ENCODE peak calls at places on chromosome 20, in ten cellular contexts. G is H54, N is esophagus squamous epithelium, L is esophagus muscularis mucosa, Y is NB4, S is uterus, R is HCT116, P is IMR-90, E is A549, Q is ovary. M is an unnamed sample.

GRCh38 chr20:57411406-57412283 is 20.4 kb downstream of the RBM38 start:
- DNase-seq in G (no peak), N (no peak), L (no peak), Y (no peak), S (no peak), R (no peak), P (no peak), E (no peak), Q (no peak), M (no peak)

GRCh38 chr20:6663104-6663503 is 104.4 kb upstream of the BMP2 start:
- DNase-seq in G (no peak), N (no peak), L (no peak), Y (no peak), S (no peak), R (no peak), P (no peak), E (no peak), Q (no peak), M (no peak)

GRCh38 chr20:1381753-1382591 is 10.9 kb downstream of the FKBP1A start:
- DNase-seq in G (no peak), N (no peak), L (no peak), Y (no peak), S (no peak), R (no peak), P (peak), E (no peak), Q (no peak), M (peak)

GRCh38 chr20:53786071-53786444 is 192.4 kb upstream of the ZNF217 start:
- DNase-seq in G (no peak), N (no peak), L (no peak), Y (no peak), S (no peak), R (no peak), P (no peak), E (no peak), Q (no peak), M (no peak)

GRCh38 chr20:43095034-43095433 is 94.7 kb downstream of the PTPRT start:
- DNase-seq in G (no peak), N (no peak), L (peak), Y (no peak), S (no peak), R (no peak), P (no peak), E (no peak), Q (no peak), M (no peak)

GRCh38 chr20:57326667-57327455 is 2.7 kb upstream of the SPO11 start:
- DNase-seq in G (no peak), N (no peak), L (peak), Y (no peak), S (no peak), R (peak), P (no peak), E (no peak), Q (no peak), M (no peak)

GRCh38 chr20:58037631-58038030 is 190.8 kb downstream of the ANKRD60 start:
- DNase-seq in G (no peak), N (no peak), L (peak), Y (no peak), S (no peak), R (no peak), P (no peak), E (no peak), Q (no peak), M (no peak)

GRCh38 chr20:51190783-51191180 is 167.9 kb upstream of the KCNG1 start:
- DNase-seq in G (no peak), N (no peak), L (no peak), Y (no peak), S (no peak), R (no peak), P (peak), E (no peak), Q (no peak), M (no peak)

GRCh38 chr20:46108435-46108841 is 9.7 kb upstream of the CD40 start:
- DNase-seq in G (no peak), N (no peak), L (no peak), Y (no peak), S (no peak), R (no peak), P (no peak), E (no peak), Q (no peak), M (no peak)
- TF ChIP-seq POLR2A in G (no peak), N (no peak), L (no peak), Y (no peak), S (no peak), R (no peak), P (no peak), E (no peak), Q (no peak), M (no peak)

DNA sequence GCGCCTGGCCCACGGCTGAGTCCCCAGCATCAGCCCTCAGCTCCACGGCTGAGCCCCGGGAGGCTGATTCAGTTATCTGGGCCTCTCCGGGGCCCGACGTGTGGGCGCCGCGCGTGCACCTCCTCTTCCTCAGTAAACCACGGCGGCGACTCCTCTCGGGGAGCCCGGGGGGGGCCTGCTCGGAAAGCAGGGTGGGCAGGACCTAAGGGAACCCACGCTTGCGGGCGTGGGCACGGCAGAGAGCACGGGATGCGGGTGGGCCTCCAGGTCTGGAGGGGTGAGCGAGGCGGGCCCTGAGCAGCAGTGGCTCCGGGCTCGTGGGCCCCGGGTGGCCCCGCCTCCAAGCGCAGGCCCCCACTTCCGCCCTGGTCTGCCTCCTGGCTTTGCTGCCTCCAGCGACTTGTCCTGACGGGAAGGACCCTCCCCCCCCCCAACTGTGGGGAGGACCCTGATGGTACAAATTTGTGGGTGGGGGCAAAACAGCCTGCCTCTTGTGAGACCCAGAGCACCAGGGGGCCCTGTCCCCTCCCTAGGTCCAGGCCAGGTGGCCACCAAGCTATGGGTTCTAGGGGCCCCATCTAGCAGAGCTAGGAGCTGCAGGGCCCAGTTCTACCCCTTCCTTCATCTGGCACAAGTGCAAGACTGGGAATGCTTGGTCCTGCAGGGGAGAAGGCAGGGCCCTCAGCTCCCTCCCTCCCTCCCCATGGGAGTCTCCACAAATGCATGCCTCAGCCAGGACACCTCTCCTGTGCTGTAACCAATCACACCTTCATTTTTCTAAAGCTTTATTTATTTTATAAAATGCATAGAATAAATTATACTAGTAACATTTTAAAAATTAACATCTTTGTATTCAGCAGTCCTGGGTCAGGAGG is 16.9 kb downstream of the UCKL1 start:
- DNase-seq in G (no peak), N (no peak), L (no peak), Y (no peak), S (no peak), R (no peak), P (no peak), E (no peak), Q (no peak), M (no peak)
- TF ChIP-seq POLR2A in G (no peak), N (no peak), L (no peak), Y (no peak), S (no peak), R (no peak), P (no peak), E (no peak), Q (no peak), M (no peak)

GRCh38 chr20:20744170-20744725 is 31.8 kb upstream of the RALGAPA2 start:
- DNase-seq in G (no peak), N (no peak), L (peak), Y (peak), S (no peak), R (no peak), P (no peak), E (no peak), Q (no peak), M (no peak)

GRCh38 chr20:20740595-20740994 is 28.2 kb upstream of the RALGAPA2 start:
- DNase-seq in G (no peak), N (no peak), L (no peak), Y (peak), S (no peak), R (no peak), P (no peak), E (no peak), Q (no peak), M (no peak)

GRCh38 chr20:20741067-20742045 is 28.9 kb upstream of the RALGAPA2 start:
- DNase-seq in G (no peak), N (no peak), L (no peak), Y (no peak), S (no peak), R (no peak), P (no peak), E (no peak), Q (no peak), M (no peak)

GRCh38 chr20:20743511-20744169 is 31.2 kb upstream of the RALGAPA2 start:
- DNase-seq in G (no peak), N (no peak), L (no peak), Y (peak), S (peak), R (no peak), P (no peak), E (no peak), Q (peak), M (peak)
- TF ChIP-seq POLR2A in G (no peak), N (no peak), L (no peak), Y (peak), S (no peak), R (no peak), P (no peak), E (no peak), Q (no peak), M (no peak)

GRCh38 chr20:38143646-38144554 is 21.2 kb downstream of the TGM2 start:
- DNase-seq in G (peak), N (no peak), L (no peak), Y (peak), S (peak), R (no peak), P (peak), E (peak), Q (no peak), M (peak)
- TF ChIP-seq POLR2A in G (peak), N (no peak), L (no peak), Y (no peak), S (no peak), R (no peak), P (peak), E (no peak), Q (no peak), M (no peak)

DNA sequence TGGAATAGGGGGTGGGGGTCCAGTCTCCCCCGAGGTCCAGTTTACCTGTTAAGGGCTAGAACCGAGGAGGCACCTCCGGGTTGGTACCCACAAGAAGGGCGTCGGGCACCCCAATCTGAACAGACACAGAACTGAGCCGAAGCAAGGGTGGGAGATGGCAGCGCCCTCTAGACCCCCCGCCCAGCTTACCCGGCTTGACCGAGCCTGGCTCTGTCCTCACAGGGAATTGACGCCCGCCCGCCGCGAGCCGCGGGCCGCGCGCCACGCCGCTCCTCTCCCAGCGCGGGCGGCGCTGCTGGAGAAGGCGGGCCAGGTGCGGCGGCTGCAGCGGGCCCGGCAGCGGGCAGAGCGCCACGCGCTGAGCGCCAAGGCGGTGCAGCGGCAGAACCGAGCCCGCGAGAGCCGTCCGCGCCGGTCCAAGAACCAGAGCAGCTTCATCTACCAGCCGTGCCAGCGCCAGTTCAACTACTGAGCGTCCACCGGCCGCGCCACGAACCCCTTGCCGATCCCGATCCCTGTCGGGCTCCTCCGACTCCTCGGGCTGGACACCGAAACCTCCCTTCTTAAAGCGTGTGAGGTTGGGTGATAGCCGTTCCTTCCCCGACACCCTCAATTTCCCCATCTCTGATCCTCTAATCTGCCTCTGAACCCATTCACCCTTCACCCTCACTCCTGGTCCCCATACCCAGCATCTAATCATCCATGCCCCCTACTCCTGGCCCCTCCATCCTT is 5.9 kb downstream of the TP53INP2 start:
- DNase-seq in G (peak), N (no peak), L (no peak), Y (peak), S (peak), R (peak), P (peak), E (peak), Q (no peak), M (peak)
- TF ChIP-seq POLR2A in G (peak), N (no peak), L (no peak), Y (no peak), S (no peak), R (no peak), P (no peak), E (no peak), Q (no peak), M (no peak)

DNA sequence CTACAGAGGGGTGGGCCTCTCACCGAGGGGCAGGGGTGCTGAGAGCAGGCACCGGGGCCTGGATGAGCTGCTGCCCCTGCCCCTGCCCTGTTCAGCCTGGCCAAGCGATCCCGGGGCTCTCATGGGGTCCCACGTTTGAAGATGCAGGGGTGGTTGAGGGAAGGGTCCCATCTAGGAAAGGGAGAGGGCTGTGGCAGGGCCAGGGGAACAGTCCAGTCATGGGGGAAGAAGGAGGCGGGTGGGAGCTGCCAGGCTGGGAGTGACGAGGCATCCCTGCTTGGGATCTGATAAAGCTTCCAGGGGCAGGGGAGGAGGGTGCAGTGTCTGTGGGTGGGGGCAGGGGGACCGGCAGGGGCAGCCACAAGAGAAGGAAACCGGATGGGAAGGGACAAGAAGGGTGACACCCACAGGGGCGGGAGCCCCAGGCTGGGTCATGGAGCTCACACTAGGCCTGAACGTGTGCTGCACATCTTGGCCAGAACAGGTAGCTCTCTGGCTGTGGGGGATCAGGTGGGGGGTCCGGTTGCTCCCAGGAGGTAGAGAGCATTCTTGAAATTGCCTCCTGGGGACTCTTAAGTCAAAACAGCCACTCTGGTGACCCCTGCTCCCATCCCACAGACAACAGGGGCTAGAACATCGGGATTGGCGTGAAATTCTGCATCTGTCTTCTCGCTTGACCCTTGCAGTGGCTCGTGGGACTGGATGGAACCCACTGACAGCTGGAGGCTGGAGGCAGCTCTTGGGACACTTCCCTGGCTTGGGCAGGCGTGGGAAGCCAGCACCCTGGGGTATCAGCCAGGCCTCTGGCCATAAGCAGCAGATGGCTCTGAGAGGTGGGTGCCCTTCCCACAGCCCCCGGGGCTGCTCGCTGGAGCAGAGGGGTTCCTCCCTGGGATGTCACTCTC is 58.0 kb upstream of the GATA5 start:
- DNase-seq in G (no peak), N (no peak), L (no peak), Y (no peak), S (no peak), R (no peak), P (no peak), E (no peak), Q (no peak), M (peak)
- TF ChIP-seq POLR2A in G (no peak), N (no peak), L (no peak), Y (no peak), S (no peak), R (no peak), P (no peak), E (no peak), Q (no peak), M (peak)

GRCh38 chr20:44302026-44302669 is 8.9 kb downstream of the FITM2 start:
- DNase-seq in G (no peak), N (no peak), L (no peak), Y (no peak), S (no peak), R (no peak), P (no peak), E (no peak), Q (no peak), M (no peak)
- TF ChIP-seq POLR2A in G (no peak), N (no peak), L (no peak), Y (no peak), S (no peak), R (no peak), P (no peak), E (no peak), Q (no peak), M (no peak)